ENCODE peak calls at places on chromosomes 2 and 18, in four cellular contexts. J is kidney, G is neural progenitor cell, Z is GM23248. E is an unnamed sample. For H3K4me1, the result is how much of the 10 kb centered on the place peaks cover.

GRCh38 chr2:127105656-127106456 is 1.1 kb downstream of the BIN1 start:
- DNase-seq in J (peak), G (peak), Z (peak), E (peak)

GRCh38 chr2:176079285-176079830 is 4.4 kb downstream of the EVX2 start:
- DNase-seq in J (no peak), G (peak), Z (no peak), E (no peak)

GRCh38 chr2:43542285-43542933 is 53.4 kb downstream of the THADA start:
- DNase-seq in J (no peak), G (peak), Z (peak), E (no peak)

GRCh38 chr2:120399889-120400240 is 53.9 kb downstream of the INHBB start:
- DNase-seq in J (peak), G (no peak), Z (no peak), E (no peak)

GRCh38 chr18:10371165-10371564 is 83.3 kb upstream of the APCDD1 start:
- DNase-seq in J (no peak), G (no peak), Z (no peak), E (no peak)

GRCh38 chr2:198059800-198060199 is 255.4 kb downstream of the PLCL1 start:
- DNase-seq in J (no peak), G (no peak), Z (no peak), E (no peak)

GRCh38 chr2:65437392-65438135 is 5.2 kb upstream of the SPRED2 start:
- DNase-seq in J (no peak), G (peak), Z (no peak), E (no peak)

GRCh38 chr2:198700330-198700729 is 757.4 kb downstream of the SATB2 start:
- DNase-seq in J (no peak), G (no peak), Z (no peak), E (no peak)

GRCh38 chr2:142980246-142981068 is 103.0 kb downstream of the KYNU start:
- DNase-seq in J (no peak), G (peak), Z (peak), E (no peak)

GRCh38 chr2:9310827-9311226 is 104.2 kb downstream of the ASAP2 start:
- DNase-seq in J (no peak), G (no peak), Z (peak), E (no peak)
- H3K4me1 ChIP-seq in J (under half), G (under half), Z (under half), E (half or more)

DNA sequence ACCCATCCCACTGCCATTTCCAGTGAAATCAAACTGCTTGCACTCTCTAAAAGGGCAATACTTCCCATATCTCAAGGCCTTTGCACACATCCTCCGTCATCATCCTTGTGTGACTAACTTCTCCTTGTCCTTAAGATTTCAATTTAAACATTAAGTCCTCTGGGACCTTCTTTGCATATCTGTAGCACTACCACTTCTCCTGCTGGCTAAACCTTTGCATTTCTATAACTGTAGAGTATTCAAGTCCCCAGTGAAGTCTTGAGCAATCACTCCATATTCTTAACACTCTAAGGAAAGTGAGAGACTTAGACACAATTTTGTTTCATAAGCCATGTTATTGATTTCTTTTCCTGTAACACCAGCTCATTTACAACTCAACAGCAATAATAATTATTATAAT is 136.8 kb upstream of the EPHA4 start:
- DNase-seq in J (no peak), G (no peak), Z (no peak), E (no peak)
- H3K4me3 ChIP-seq in J (no peak), G (no peak), Z (no peak), E (no peak)

DNA sequence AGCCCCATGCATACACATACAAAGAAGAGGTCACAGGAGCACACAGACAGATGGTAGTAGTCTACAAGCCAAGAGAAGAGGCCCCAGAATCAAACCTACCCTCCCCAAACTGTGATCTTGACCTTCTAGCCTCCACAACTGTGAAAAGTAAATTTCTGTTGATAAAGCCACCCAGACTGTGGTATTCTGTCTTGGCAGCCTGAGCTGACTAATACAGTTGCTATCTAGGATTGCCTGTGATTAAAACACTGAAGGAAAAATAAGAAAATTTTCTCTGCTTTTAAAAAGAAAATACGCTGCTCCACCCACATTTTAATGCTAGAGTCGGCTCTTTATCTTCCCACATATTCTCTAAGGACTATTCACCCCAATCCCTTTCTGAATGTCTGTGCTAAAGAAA is 143.7 kb upstream of the TMEM200C start:
- DNase-seq in J (no peak), G (no peak), Z (peak), E (no peak)
- H3K4me1 ChIP-seq in J (under half), G (under half), Z (under half), E (under half)

GRCh38 chr2:109033171-109033570 is 44.2 kb upstream of the EDAR start:
- DNase-seq in J (no peak), G (no peak), Z (no peak), E (no peak)

GRCh38 chr2:109030870-109031480 is 42.0 kb upstream of the EDAR start:
- DNase-seq in J (no peak), G (no peak), Z (no peak), E (no peak)

GRCh38 chr2:109031481-109032228 is 42.6 kb upstream of the EDAR start:
- DNase-seq in J (peak), G (peak), Z (peak), E (no peak)

GRCh38 chr2:109029444-109030193 is 40.6 kb upstream of the EDAR start:
- DNase-seq in J (no peak), G (peak), Z (no peak), E (no peak)

GRCh38 chr2:109032229-109032800 is 43.3 kb upstream of the EDAR start:
- DNase-seq in J (no peak), G (no peak), Z (no peak), E (no peak)
- H3K4me3 ChIP-seq in J (peak), G (peak), Z (peak), E (peak)

DNA sequence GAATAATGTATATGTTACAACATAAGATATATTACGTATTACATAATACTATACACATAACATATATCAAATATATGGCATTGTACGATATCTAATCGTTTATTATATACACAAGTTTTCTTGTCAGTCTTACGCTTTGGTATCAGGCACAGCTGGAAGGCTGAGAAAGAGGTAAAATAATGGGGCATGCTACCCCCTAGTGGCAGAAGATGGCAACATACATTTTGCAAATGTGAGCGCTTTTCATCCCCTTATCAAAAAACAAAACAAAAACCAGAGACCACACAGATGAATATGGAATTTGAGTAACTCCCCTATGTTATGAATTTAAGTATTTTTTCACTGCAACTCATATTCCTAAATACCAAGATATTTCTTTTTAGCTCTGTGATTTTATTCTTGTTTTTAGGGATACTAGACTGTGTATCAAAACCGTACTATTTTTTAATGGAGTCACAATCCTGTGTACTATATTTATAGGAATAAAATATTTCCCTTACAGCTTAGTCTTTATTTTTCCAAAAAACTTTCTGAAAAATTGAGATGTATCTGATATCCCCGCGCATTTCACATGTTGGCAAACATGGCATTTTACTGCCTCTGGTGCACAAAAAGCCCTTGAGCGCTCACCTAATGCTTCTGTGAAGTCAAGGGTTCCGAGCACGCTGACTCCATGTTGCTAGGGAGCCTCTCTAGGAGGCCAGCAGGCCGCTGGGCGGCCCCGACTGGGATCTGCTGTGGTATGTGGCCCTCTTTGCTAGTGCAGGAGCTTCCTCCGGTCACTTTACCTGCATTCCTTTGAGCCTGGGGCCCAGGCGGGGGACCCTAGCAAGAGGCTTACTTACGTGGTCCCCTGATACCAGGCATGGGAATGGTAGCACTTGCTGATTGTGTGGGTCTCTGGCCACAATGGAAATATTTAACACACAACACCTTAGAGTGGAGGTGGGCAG is 62.5 kb downstream of the SLC4A3 start:
- DNase-seq in J (no peak), G (peak), Z (peak), E (no peak)
- H3K4me1 ChIP-seq in J (under half), G (under half), Z (under half), E (under half)

GRCh38 chr2:68195096-68195495 is 37.4 kb downstream of the PNO1 start:
- DNase-seq in J (no peak), G (no peak), Z (no peak), E (no peak)
- H3K4me3 ChIP-seq in J (no peak), G (no peak), Z (no peak), E (no peak)

DNA sequence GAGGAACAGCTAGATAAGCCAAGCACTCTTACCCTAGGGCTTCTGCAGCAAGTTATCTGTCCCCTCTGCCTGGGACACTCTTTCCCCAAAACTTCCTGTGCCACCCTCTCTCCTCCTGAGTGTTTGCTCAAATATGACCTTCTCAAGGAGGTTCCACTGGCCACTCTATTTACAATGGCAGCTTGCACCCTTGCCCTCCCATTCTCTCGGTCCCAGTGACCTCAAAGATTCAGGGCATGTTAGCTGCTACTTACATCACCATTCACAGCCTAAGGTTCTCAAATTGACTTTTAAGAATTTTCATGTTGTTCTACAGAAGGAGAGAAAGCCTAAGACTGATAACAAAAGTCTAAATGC is 9.5 kb downstream of the ATP8B1 start:
- DNase-seq in J (no peak), G (no peak), Z (no peak), E (no peak)
- H3K4me1 ChIP-seq in J (under half), G (under half), Z (under half), E (under half)

DNA sequence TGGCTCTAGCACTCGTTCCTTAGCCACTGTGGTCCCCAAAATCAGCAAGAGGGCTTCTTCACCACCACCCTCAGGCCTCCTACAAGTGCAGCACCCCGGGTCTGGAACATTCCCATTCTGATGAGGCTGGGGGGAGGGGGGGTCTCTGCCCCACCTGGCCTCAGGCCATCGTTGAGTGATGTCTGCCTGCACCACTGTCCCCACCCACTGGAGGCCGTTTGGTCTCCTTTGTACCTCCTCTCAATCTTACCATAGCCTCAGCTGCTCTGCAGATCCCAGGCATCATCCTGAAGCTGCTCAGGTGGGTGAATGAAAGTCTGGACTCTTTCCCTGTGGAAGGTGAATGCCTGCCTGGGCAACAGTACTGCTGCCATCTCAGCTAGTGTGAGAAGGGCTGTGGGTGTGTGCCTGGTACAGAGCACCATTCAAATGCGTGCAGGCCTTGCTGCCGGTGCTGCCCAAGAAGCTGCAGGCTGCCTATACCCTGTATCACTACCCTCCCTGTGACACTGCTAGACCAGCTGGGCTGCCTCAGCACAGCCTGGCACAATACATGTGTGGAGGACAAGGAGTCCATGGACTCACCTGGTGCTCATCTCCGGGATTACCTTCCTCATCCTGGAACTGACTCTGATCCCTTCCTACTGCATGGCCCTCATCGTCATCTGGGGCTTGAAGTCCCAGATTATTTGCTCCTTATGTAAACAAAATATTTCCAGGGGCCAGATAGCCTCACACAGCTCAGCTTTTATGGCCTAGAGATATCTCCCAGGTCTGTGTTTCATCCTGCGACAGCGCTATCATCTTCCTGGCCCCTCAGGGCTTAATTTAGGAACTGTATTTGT is 42.5 kb downstream of the WDR75 start:
- DNase-seq in J (no peak), G (no peak), Z (no peak), E (no peak)
- H3K4me3 ChIP-seq in J (no peak), G (no peak), Z (no peak), E (no peak)

E was measured in sigmoid colon.